ENCODE peak calls at places on chromosomes 1 and 21, in nine cellular contexts. A, S, C, P, I, Q, O, Y and R are unnamed samples.

GRCh38 chr1:248686815-248687214 is 15.8 kb downstream of the OR14I1 start:
- DNase-seq in A (peak; percentile 28), S (no peak), C (no peak), P (no peak), I (no peak), Q (no peak), O (no peak), Y (no peak), R (no peak)

GRCh38 chr1:226417830-226418546 is 10.1 kb upstream of the PARP1 start:
- DNase-seq in A (no peak), S (no peak), C (no peak), P (no peak), I (no peak), Q (no peak), O (no peak), Y (no peak), R (no peak)

GRCh38 chr21:16088121-16088520 is 358.3 kb downstream of the USP25 start:
- DNase-seq in A (no peak), S (no peak), C (no peak), P (no peak), I (no peak), Q (no peak), O (no peak), Y (no peak), R (no peak)

GRCh38 chr1:40711465-40712404 is 20.2 kb downstream of the NFYC start:
- DNase-seq in A (peak; percentile 25), S (no peak), C (peak; percentile 94), P (no peak), I (no peak), Q (no peak), O (peak; percentile 51), Y (no peak), R (no peak)

GRCh38 chr1:169143351-169143750 is 36.9 kb downstream of the ATP1B1 start:
- DNase-seq in A (no peak), S (no peak), C (no peak), P (no peak), I (no peak), Q (no peak), O (no peak), Y (no peak), R (no peak)

GRCh38 chr1:99906535-99906934 is 56.4 kb downstream of the AGL start:
- DNase-seq in A (no peak), S (no peak), C (no peak), P (no peak), I (no peak), Q (no peak), O (no peak), Y (no peak), R (no peak)

GRCh38 chr1:81670286-81670685 is 130.4 kb upstream of the ADGRL2 start:
- DNase-seq in A (no peak), S (peak; percentile 42), C (peak; percentile 74), P (peak; percentile 25), I (peak; percentile 72), Q (no peak), O (peak; percentile 97), Y (peak; percentile 54), R (peak; percentile 67)

GRCh38 chr1:29563092-29563491 is 326.8 kb downstream of the PTPRU start:
- DNase-seq in A (no peak), S (no peak), C (no peak), P (no peak), I (no peak), Q (no peak), O (no peak), Y (no peak), R (no peak)

GRCh38 chr1:119773711-119774241 is 5.1 kb upstream of the HMGCS2 start:
- DNase-seq in A (no peak), S (no peak), C (peak; percentile 32), P (no peak), I (no peak), Q (no peak), O (peak; percentile 59), Y (no peak), R (no peak)

GRCh38 chr1:51487628-51488027 is 31.4 kb downstream of the EPS15 start:
- DNase-seq in A (no peak), S (no peak), C (no peak), P (no peak), I (no peak), Q (no peak), O (no peak), Y (no peak), R (no peak)

GRCh38 chr21:33402011-33402979 is 918 bp upstream of the IFNGR2 start:
- DNase-seq in A (no peak), S (peak; percentile 78), C (peak; percentile 69), P (peak; percentile 73), I (peak; percentile 67), Q (peak; percentile 20), O (peak; percentile 89), Y (peak; percentile 19), R (peak; percentile 83)

GRCh38 chr1:78408192-78408591 is 82.6 kb upstream of the PTGFR start:
- DNase-seq in A (no peak), S (no peak), C (no peak), P (no peak), I (no peak), Q (no peak), O (no peak), Y (no peak), R (no peak)

GRCh38 chr21:45253633-45254556 is 33.8 kb downstream of the POFUT2 start:
- DNase-seq in A (no peak), S (no peak), C (no peak), P (no peak), I (no peak), Q (no peak), O (no peak), Y (no peak), R (no peak)

GRCh38 chr1:82260051-82260450 is 459.3 kb downstream of the ADGRL2 start:
- DNase-seq in A (no peak), S (no peak), C (no peak), P (no peak), I (no peak), Q (no peak), O (no peak), Y (no peak), R (no peak)

GRCh38 chr1:202106340-202107284 is 16.1 kb upstream of the GPR37L1 start:
- DNase-seq in A (no peak), S (no peak), C (peak; percentile 15), P (no peak), I (no peak), Q (no peak), O (no peak), Y (peak; percentile 81), R (no peak)

GRCh38 chr1:113871597-113872113 is at the start of gene PTPN22:
- DNase-seq in A (peak; percentile 91), S (no peak), C (peak; percentile 73), P (peak; percentile 16), I (no peak), Q (no peak), O (peak; percentile 76), Y (no peak), R (peak; percentile 63)

GRCh38 chr1:218865591-218865990 is 308.1 kb upstream of the LYPLAL1 start:
- DNase-seq in A (no peak), S (no peak), C (peak; percentile 33), P (no peak), I (no peak), Q (no peak), O (peak; percentile 81), Y (peak; percentile 26), R (no peak)

GRCh38 chr1:1162597-1163537 is 10.8 kb upstream of the TTLL10 start:
- DNase-seq in A (no peak), S (no peak), C (peak; percentile 72), P (peak; percentile 7), I (no peak), Q (no peak), O (no peak), Y (peak; percentile 93), R (no peak)

GRCh38 chr1:240145120-240145519 is 53.4 kb downstream of the FMN2 start:
- DNase-seq in A (no peak), S (no peak), C (no peak), P (no peak), I (no peak), Q (no peak), O (no peak), Y (no peak), R (no peak)

GRCh38 chr1:154176341-154176740 is 15.6 kb downstream of the TPM3 start:
- DNase-seq in A (no peak), S (no peak), C (peak; percentile 64), P (no peak), I (no peak), Q (no peak), O (peak; percentile 89), Y (no peak), R (no peak)

GRCh38 chr1:58231204-58231603 is 315.3 kb downstream of the OMA1 start:
- DNase-seq in A (no peak), S (no peak), C (no peak), P (no peak), I (no peak), Q (no peak), O (no peak), Y (no peak), R (no peak)

GRCh38 chr1:200139661-200140250 is 112.2 kb downstream of the NR5A2 start:
- DNase-seq in A (peak; percentile 45), S (no peak), C (peak; percentile 39), P (no peak), I (no peak), Q (peak; percentile 28), O (peak; percentile 76), Y (no peak), R (no peak)

GRCh38 chr1:1171551-1172340 is 1.9 kb upstream of the TTLL10 start:
- DNase-seq in A (peak; percentile 71), S (no peak), C (no peak), P (peak; percentile 10), I (no peak), Q (peak; percentile 5), O (no peak), Y (peak; percentile 3), R (no peak)

GRCh38 chr1:154352245-154352580 is 26.9 kb downstream of the ATP8B2 start:
- DNase-seq in A (no peak), S (no peak), C (no peak), P (no peak), I (no peak), Q (no peak), O (no peak), Y (no peak), R (no peak)

GRCh38 chr1:104195395-104195794 is 445.7 kb downstream of the AMY1C start:
- DNase-seq in A (no peak), S (no peak), C (peak; percentile 56), P (no peak), I (no peak), Q (no peak), O (no peak), Y (no peak), R (no peak)

GRCh38 chr1:227895828-227896685 is 51.7 kb downstream of the WNT9A start:
- DNase-seq in A (no peak), S (peak; percentile 8), C (peak; percentile 70), P (peak; percentile 11), I (peak; percentile 14), Q (peak; percentile 3), O (peak; percentile 30), Y (peak; percentile 9), R (peak; percentile 59)